ENCODE peak calls at places on chromosomes 6 and 20, in eight cellular contexts. L is ELF-1, F is NCI-H1105, V is heart left ventricle, C is iris pigment epithelial cell, M is SHP77, P is T-helper 1 cell, W is Ammon's horn. T is an unnamed sample.

GRCh38 chr6:7446056-7446455 is 56.4 kb downstream of the RIOK1 start:
- DNase-seq in L (no peak), F (no peak), V (no peak), C (no peak), M (no peak), P (no peak), W (no peak), T (no peak)

GRCh38 chr6:157789861-157790260 is 33.2 kb upstream of the SNX9 start:
- DNase-seq in L (peak), F (no peak), V (no peak), C (no peak), M (peak), P (no peak), W (no peak), T (no peak)

GRCh38 chr6:114154812-114155211 is 183.9 kb upstream of the HDAC2 start:
- DNase-seq in L (peak), F (no peak), V (no peak), C (no peak), M (no peak), P (no peak), W (no peak), T (no peak)

GRCh38 chr20:54177378-54177777 is 3.6 kb upstream of the CYP24A1 start:
- DNase-seq in L (no peak), F (no peak), V (no peak), C (no peak), M (no peak), P (no peak), W (no peak), T (no peak)

GRCh38 chr6:110814488-110815259 is 595 bp downstream of the CDK19 start:
- DNase-seq in L (no peak), F (peak), V (peak), C (peak), M (peak), P (peak), W (peak), T (peak)

GRCh38 chr20:32743237-32744112 is at the start of gene COMMD7:
- DNase-seq in L (peak), F (peak), V (peak), C (peak), M (peak), P (peak), W (peak), T (peak)

GRCh38 chr6:152356659-152357058 is 280.5 kb downstream of the SYNE1 start:
- DNase-seq in L (peak), F (no peak), V (no peak), C (peak), M (peak), P (peak), W (peak), T (no peak)

GRCh38 chr6:116395647-116396046 is 24.9 kb downstream of the DSE start:
- DNase-seq in L (no peak), F (no peak), V (no peak), C (no peak), M (no peak), P (no peak), W (no peak), T (no peak)

GRCh38 chr6:44217332-44218143 is 812 bp downstream of the MYMX start:
- DNase-seq in L (peak), F (no peak), V (peak), C (no peak), M (peak), P (no peak), W (peak), T (no peak)

GRCh38 chr20:63228786-63229185 is 6.9 kb upstream of the BIRC7 start:
- DNase-seq in L (peak), F (no peak), V (no peak), C (no peak), M (no peak), P (no peak), W (no peak), T (no peak)

GRCh38 chr6:128882991-128883571 is at the start of gene LAMA2:
- DNase-seq in L (peak), F (peak), V (peak), C (peak), M (no peak), P (no peak), W (peak), T (peak)

GRCh38 chr20:62236200-62236599 is 2.1 kb upstream of the OSBPL2 start:
- DNase-seq in L (no peak), F (no peak), V (no peak), C (no peak), M (no peak), P (no peak), W (no peak), T (no peak)

GRCh38 chr6:144216668-144217218 is 66.4 kb downstream of the STX11 start:
- DNase-seq in L (no peak), F (no peak), V (peak), C (no peak), M (peak), P (no peak), W (no peak), T (no peak)

GRCh38 chr20:51335329-51335841 is 207.1 kb downstream of the NFATC2 start:
- DNase-seq in L (peak), F (no peak), V (no peak), C (peak), M (no peak), P (peak), W (no peak), T (no peak)

GRCh38 chr6:7111095-7111690 is 3.4 kb downstream of the RREB1 start:
- DNase-seq in L (no peak), F (no peak), V (no peak), C (no peak), M (no peak), P (no peak), W (no peak), T (no peak)

GRCh38 chr6:90156861-90157260 is 139.8 kb downstream of the BACH2 start:
- DNase-seq in L (no peak), F (no peak), V (no peak), C (no peak), M (no peak), P (peak), W (no peak), T (no peak)

GRCh38 chr6:52262620-52263344 is 18.5 kb upstream of the IL17F start:
- DNase-seq in L (no peak), F (no peak), V (no peak), C (no peak), M (no peak), P (no peak), W (no peak), T (no peak)

GRCh38 chr20:16283307-16283706 is 289.9 kb downstream of the KIF16B start:
- DNase-seq in L (no peak), F (no peak), V (no peak), C (no peak), M (no peak), P (no peak), W (no peak), T (no peak)

T was measured in progenitor cell of endocrine pancreas.